ENCODE peak calls at places on chromosome 4, in nine cellular contexts. K, M, J, X, S, E, Z, P and Q are unnamed samples.

GRCh38 chr4:128570380-128570779 is 239.1 kb upstream of the JADE1 start:
- DNase-seq in K (peak), M (no peak), J (no peak), X (peak), S (no peak), E (peak), Z (no peak), P (no peak), Q (peak)

GRCh38 chr4:30938956-30939528 is 218.9 kb downstream of the PCDH7 start:
- DNase-seq in K (no peak), M (no peak), J (no peak), X (no peak), S (no peak), E (no peak), Z (no peak), P (no peak), Q (no peak)

GRCh38 chr4:909821-910220 is 22.3 kb downstream of the GAK start:
- DNase-seq in K (no peak), M (no peak), J (peak), X (no peak), S (no peak), E (no peak), Z (no peak), P (no peak), Q (peak)

GRCh38 chr4:1300466-1301455 is 11.1 kb downstream of the MAEA start:
- DNase-seq in K (peak), M (no peak), J (peak), X (no peak), S (no peak), E (peak), Z (no peak), P (peak), Q (no peak)

GRCh38 chr4:7661846-7662506 is 227.2 kb upstream of the PSAPL1 start:
- DNase-seq in K (no peak), M (no peak), J (peak), X (no peak), S (no peak), E (no peak), Z (no peak), P (no peak), Q (no peak)

GRCh38 chr4:12761694-12762093 is 722.4 kb downstream of the RAB28 start:
- DNase-seq in K (no peak), M (no peak), J (no peak), X (no peak), S (no peak), E (no peak), Z (no peak), P (no peak), Q (no peak)

GRCh38 chr4:108325561-108325960 is 156.8 kb upstream of the LEF1 start:
- DNase-seq in K (no peak), M (no peak), J (no peak), X (no peak), S (no peak), E (no peak), Z (no peak), P (no peak), Q (no peak)

GRCh38 chr4:184983660-184984356 is 34.5 kb upstream of the HELT start:
- DNase-seq in K (peak), M (no peak), J (peak), X (peak), S (peak), E (peak), Z (no peak), P (peak), Q (peak)

GRCh38 chr4:52037730-52038108 is 380 bp downstream of the SGCB start:
- DNase-seq in K (no peak), M (peak), J (no peak), X (no peak), S (no peak), E (peak), Z (no peak), P (no peak), Q (peak)

GRCh38 chr4:53558981-53559620 is 32.2 kb downstream of the LNX1 start:
- DNase-seq in K (no peak), M (no peak), J (no peak), X (no peak), S (no peak), E (no peak), Z (no peak), P (no peak), Q (no peak)

GRCh38 chr4:1834047-1834769 is 21.7 kb downstream of the LETM1 start:
- DNase-seq in K (no peak), M (no peak), J (no peak), X (no peak), S (no peak), E (no peak), Z (no peak), P (no peak), Q (no peak)

GRCh38 chr4:52552778-52553177 is 106.3 kb downstream of the USP46 start:
- DNase-seq in K (no peak), M (no peak), J (no peak), X (no peak), S (no peak), E (no peak), Z (no peak), P (no peak), Q (no peak)

GRCh38 chr4:26179316-26179760 is 141.5 kb upstream of the RBPJ start:
- DNase-seq in K (no peak), M (no peak), J (no peak), X (no peak), S (no peak), E (no peak), Z (no peak), P (no peak), Q (no peak)
- H3K27ac ChIP-seq in K (no peak), M (no peak), J (no peak), X (no peak), S (no peak), E (no peak), Z (no peak), P (no peak), Q (no peak)

DNA sequence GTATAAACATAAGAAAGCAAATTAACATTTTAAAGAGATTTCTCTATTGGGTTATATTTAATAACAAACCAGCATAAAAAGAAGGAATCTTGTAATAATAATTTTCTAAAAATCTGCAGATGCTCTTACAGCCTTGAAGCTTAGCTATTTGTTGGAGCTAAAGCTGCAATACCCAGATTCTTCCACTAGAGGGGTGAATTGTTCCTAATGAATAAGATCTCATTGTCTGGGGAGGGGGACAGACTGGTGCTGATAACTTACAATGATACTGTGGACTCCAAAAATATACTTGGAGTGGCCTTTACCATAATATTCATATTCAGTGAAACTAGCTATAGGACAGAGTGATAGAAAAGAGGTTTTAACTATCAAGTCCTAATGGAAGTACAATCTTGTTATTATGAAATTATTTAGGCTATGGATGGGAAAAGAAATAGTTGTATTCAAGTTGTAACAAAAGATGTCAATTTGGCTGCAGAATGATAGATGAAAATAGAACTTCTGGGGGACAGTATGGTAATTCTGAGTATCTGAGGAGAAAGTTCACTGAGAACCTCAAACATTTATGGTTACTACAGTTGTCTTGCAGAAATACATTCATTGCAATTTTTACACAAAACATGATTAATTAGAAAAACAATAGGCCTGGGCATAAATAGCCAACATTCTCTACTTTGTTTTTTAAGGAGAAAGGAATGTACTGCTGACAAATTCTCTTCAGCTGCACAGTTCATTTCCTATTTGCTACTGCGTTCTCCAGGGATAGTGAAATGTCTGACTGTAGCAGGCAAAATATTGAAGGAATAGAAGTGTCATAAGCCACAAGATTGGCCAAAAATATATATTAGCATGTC is 443.3 kb downstream of the GBA3 start:
- DNase-seq in K (no peak), M (no peak), J (no peak), X (no peak), S (peak), E (no peak), Z (no peak), P (no peak), Q (no peak)
- H3K27ac ChIP-seq in K (no peak), M (no peak), J (no peak), X (no peak), S (no peak), E (no peak), Z (no peak), P (no peak), Q (no peak)

GRCh38 chr4:153438916-153439756 is 27.0 kb upstream of the TMEM131L start:
- DNase-seq in K (no peak), M (no peak), J (no peak), X (no peak), S (no peak), E (no peak), Z (no peak), P (no peak), Q (no peak)
- H3K27ac ChIP-seq in K (no peak), M (no peak), J (peak), X (peak), S (no peak), E (peak), Z (no peak), P (no peak), Q (peak)

GRCh38 chr4:156941940-156942548 is 29.6 kb downstream of the PDGFC start:
- DNase-seq in K (peak), M (no peak), J (no peak), X (no peak), S (peak), E (peak), Z (no peak), P (peak), Q (peak)
- H3K27ac ChIP-seq in K (no peak), M (no peak), J (no peak), X (no peak), S (no peak), E (peak), Z (peak), P (no peak), Q (peak)

GRCh38 chr4:159060161-159060560 is 42.7 kb upstream of the RAPGEF2 start:
- DNase-seq in K (no peak), M (no peak), J (no peak), X (no peak), S (no peak), E (no peak), Z (no peak), P (no peak), Q (peak)

GRCh38 chr4:159062381-159062780 is 40.5 kb upstream of the RAPGEF2 start:
- DNase-seq in K (no peak), M (no peak), J (no peak), X (no peak), S (no peak), E (no peak), Z (no peak), P (no peak), Q (no peak)

GRCh38 chr4:159070742-159071141 is 32.1 kb upstream of the RAPGEF2 start:
- DNase-seq in K (no peak), M (no peak), J (no peak), X (peak), S (no peak), E (no peak), Z (no peak), P (no peak), Q (no peak)

GRCh38 chr4:159069922-159070321 is 33.0 kb upstream of the RAPGEF2 start:
- DNase-seq in K (no peak), M (no peak), J (no peak), X (no peak), S (no peak), E (no peak), Z (no peak), P (no peak), Q (no peak)

DNA sequence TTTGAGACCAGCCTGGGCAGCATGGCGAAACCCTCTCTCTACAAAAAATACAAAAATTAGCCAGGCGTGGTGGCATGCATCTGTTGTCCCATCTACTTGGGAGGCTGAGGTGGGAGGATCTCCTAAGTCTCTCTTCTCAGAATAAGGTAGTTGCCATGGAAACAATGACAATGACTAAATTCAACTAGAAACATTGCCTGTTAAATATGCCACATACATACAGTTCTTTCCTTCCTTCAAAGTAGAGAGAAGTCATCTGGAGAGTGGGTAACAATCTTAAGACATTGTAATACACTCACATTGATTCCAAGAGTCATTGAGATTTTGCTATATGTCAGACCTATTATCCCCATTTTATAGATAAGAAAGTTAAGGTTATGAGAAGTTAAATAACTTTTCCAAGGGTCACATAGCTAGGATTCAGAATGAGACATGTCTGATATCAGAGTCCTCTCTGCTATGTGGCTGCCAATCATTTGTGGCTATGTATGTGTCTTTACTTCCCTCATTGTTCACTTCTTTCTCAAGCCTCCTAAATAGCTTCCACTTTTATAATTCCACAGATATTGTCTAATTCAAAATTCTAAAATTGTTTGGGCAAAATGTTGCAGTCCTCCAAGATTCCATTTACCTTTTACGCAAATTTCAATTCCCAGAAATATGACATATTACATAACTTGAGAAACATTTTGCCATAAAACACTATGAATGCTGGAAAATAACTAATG is 37.2 kb upstream of the RAPGEF2 start:
- DNase-seq in K (no peak), M (no peak), J (no peak), X (no peak), S (no peak), E (no peak), Z (no peak), P (no peak), Q (no peak)
- H3K27ac ChIP-seq in K (no peak), M (no peak), J (no peak), X (no peak), S (no peak), E (no peak), Z (no peak), P (no peak), Q (no peak)

DNA sequence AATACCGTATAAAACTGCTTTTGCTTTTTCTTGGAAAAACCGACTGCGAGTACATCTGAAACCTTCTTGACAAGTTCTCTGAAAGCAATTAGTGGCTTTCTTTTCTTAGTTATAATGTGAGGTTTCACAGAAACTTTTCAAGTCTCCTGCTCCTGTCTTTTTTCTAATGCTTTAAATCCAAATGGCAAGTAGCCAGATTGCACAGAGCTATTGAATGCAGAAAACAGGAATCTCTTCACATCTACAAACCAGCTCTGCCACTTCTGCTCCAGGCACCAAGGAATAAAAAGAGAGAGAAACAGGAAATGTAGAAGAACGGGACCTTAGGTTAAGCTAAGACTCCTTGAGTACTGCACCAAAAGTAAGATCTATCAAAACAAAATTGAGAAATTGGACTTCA is 267.3 kb upstream of the TET2 start:
- DNase-seq in K (no peak), M (no peak), J (no peak), X (no peak), S (no peak), E (no peak), Z (no peak), P (no peak), Q (no peak)
- H3K27ac ChIP-seq in K (no peak), M (no peak), J (no peak), X (no peak), S (no peak), E (no peak), Z (no peak), P (no peak), Q (no peak)

GRCh38 chr4:113566015-113566795 is 195.3 kb downstream of the CAMK2D start:
- DNase-seq in K (no peak), M (no peak), J (no peak), X (no peak), S (no peak), E (no peak), Z (no peak), P (no peak), Q (no peak)

GRCh38 chr4:113561758-113562157 is 199.8 kb downstream of the CAMK2D start:
- DNase-seq in K (no peak), M (no peak), J (no peak), X (no peak), S (no peak), E (no peak), Z (no peak), P (no peak), Q (no peak)

GRCh38 chr4:113563691-113564378 is 197.7 kb downstream of the CAMK2D start:
- DNase-seq in K (no peak), M (no peak), J (no peak), X (no peak), S (no peak), E (no peak), Z (no peak), P (no peak), Q (no peak)

GRCh38 chr4:113564493-113564892 is 197.0 kb downstream of the CAMK2D start:
- DNase-seq in K (no peak), M (no peak), J (no peak), X (no peak), S (no peak), E (no peak), Z (no peak), P (no peak), Q (no peak)

GRCh38 chr4:113565702-113566012 is 195.9 kb downstream of the CAMK2D start:
- DNase-seq in K (no peak), M (no peak), J (no peak), X (no peak), S (no peak), E (no peak), Z (no peak), P (no peak), Q (no peak)
- H3K27ac ChIP-seq in K (no peak), M (no peak), J (no peak), X (no peak), S (no peak), E (no peak), Z (no peak), P (no peak), Q (no peak)

DNA sequence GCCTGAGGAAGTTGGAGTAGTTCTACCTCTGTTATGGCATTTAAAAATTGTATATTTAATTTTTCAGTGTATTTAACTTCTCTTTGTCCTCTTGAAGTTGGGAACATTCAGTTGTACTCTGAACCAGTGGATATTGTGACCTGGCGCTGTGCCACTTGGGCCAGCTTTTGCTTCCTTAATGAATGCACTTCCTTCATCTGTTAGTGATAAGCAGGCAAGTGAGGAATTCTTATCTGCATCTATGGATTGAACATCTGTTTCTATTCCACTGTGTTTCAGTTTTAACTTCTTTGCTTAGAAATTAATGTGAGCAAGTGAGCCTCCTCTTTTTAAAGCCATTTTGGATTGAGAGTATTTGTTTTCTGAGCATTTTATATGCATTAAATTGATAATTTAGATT is 128.3 kb downstream of the UCHL1 start:
- DNase-seq in K (peak), M (no peak), J (peak), X (peak), S (no peak), E (peak), Z (no peak), P (no peak), Q (peak)
- H3K27ac ChIP-seq in K (no peak), M (peak), J (no peak), X (no peak), S (no peak), E (no peak), Z (no peak), P (no peak), Q (no peak)

GRCh38 chr4:17810260-17811077 is at the start of the genes DCAF16 and NCAPG:
- DNase-seq in K (peak), M (peak), J (peak), X (peak), S (peak), E (peak), Z (peak), P (peak), Q (peak)

GRCh38 chr4:17812801-17813200 is 2.0 kb downstream of the NCAPG start:
- DNase-seq in K (no peak), M (no peak), J (no peak), X (no peak), S (no peak), E (no peak), Z (no peak), P (no peak), Q (no peak)

GRCh38 chr4:17812125-17812524 is 1.3 kb downstream of the NCAPG start:
- DNase-seq in K (no peak), M (no peak), J (no peak), X (no peak), S (no peak), E (no peak), Z (no peak), P (no peak), Q (no peak)

GRCh38 chr4:17809667-17810066 is 890 bp downstream of the DCAF16 start:
- DNase-seq in K (no peak), M (no peak), J (no peak), X (no peak), S (no peak), E (no peak), Z (no peak), P (no peak), Q (no peak)

DNA sequence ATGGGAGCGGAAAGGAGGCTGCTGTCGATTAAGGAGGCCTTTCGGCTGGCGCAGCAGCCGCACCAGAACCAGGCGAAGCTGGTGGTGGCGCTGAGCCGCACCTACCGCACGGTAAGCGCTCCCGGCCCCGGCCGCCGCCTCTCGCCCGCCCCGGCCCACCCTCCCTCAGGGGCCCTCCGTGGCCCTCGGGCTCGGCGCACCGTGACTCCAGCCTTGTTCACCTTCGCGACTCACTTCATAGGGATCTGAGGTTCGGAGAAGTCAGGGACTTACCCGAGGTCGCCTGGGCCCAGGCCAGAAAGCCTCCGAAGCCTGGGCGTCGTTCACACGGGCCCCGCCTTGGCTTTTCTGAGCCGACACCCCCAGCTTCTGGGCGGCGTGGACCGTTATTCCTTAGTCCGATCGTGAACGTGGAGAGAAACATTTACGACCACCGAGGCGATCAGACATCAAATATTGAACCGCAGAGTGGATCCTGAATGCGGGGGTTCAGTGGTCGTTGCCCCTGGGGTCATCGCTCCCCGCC is 362 bp downstream of the NCAPG start:
- DNase-seq in K (no peak), M (no peak), J (peak), X (no peak), S (no peak), E (peak), Z (peak), P (no peak), Q (peak)
- H3K27ac ChIP-seq in K (no peak), M (no peak), J (no peak), X (no peak), S (peak), E (peak), Z (no peak), P (no peak), Q (no peak)